ENCODE peak calls at places on chromosomes 13 and 19, in five cellular contexts. Q is HL-60; X is adrenal gland; G is stimulated activated naive CD8-positive, alpha-beta T cell treated with anti-CD3 and anti-CD28 coated beads, Interleukin-15, Interleukin-2, amounts not matched to agents 100 U/mL and 50 U/mL, for 24 hours; B is left ventricle myocardium inferior. T is an unnamed sample.

GRCh38 chr13:41652735-41653361 is 195.5 kb downstream of the RGCC start:
- DNase-seq in Q (peak), X (no peak), G (peak), B (no peak), T (no peak)

GRCh38 chr13:40402931-40403412 is 263.5 kb downstream of the FOXO1 start:
- DNase-seq in Q (no peak), X (peak), G (no peak), B (no peak), T (no peak)

GRCh38 chr19:30369833-30370232 is 2.4 kb upstream of the ZNF536 start:
- DNase-seq in Q (no peak), X (no peak), G (no peak), B (no peak), T (no peak)

GRCh38 chr19:581399-582111 is 8.1 kb upstream of the HCN2 start:
- DNase-seq in Q (no peak), X (no peak), G (no peak), B (no peak), T (no peak)

GRCh38 chr19:34475026-34475974 is 6.3 kb upstream of the WTIP start:
- DNase-seq in Q (peak), X (no peak), G (peak), B (no peak), T (no peak)

GRCh38 chr13:83153833-83154232 is 728.4 kb downstream of the SLITRK1 start:
- DNase-seq in Q (no peak), X (no peak), G (no peak), B (no peak), T (no peak)

GRCh38 chr19:45499196-45500180 is 1.2 kb downstream of the PPM1N start:
- DNase-seq in Q (no peak), X (no peak), G (peak), B (no peak), T (no peak)

GRCh38 chr13:43720780-43721397 is 65.9 kb downstream of the ENOX1 start:
- DNase-seq in Q (no peak), X (no peak), G (no peak), B (no peak), T (no peak)

GRCh38 chr19:3249408-3249807 is 24.9 kb downstream of the CELF5 start:
- DNase-seq in Q (no peak), X (no peak), G (peak), B (no peak), T (no peak)

GRCh38 chr19:29482855-29483640 is 42.7 kb upstream of the VSTM2B start:
- DNase-seq in Q (no peak), X (peak), G (no peak), B (no peak), T (no peak)

GRCh38 chr13:61891420-61891819 is 475.8 kb upstream of the PCDH20 start:
- DNase-seq in Q (no peak), X (no peak), G (no peak), B (no peak), T (no peak)

GRCh38 chr19:35006342-35006998 is 6.3 kb downstream of the GRAMD1A start:
- DNase-seq in Q (no peak), X (peak), G (no peak), B (no peak), T (no peak)

GRCh38 chr13:110306960-110307696 is at the start of the genes COL4A1 and COL4A2:
- DNase-seq in Q (no peak), X (peak), G (no peak), B (peak), T (no peak)

GRCh38 chr19:51366050-51366998 is at the start of gene ETFB:
- DNase-seq in Q (peak), X (peak), G (peak), B (peak), T (peak)

GRCh38 chr13:100881291-100881864 is 206.8 kb upstream of the TMTC4 start:
- DNase-seq in Q (no peak), X (no peak), G (no peak), B (no peak), T (no peak)

GRCh38 chr13:69204620-69205019 is 903.0 kb upstream of the ATXN8OS start:
- DNase-seq in Q (no peak), X (no peak), G (no peak), B (no peak), T (no peak)

GRCh38 chr19:33206261-33207039 is 12.3 kb downstream of the LRP3 start:
- DNase-seq in Q (no peak), X (no peak), G (no peak), B (no peak), T (no peak)

GRCh38 chr13:30504081-30504480 is 38.3 kb upstream of the HMGB1 start:
- DNase-seq in Q (peak), X (no peak), G (no peak), B (no peak), T (no peak)

GRCh38 chr13:46341112-46341711 is 45.8 kb downstream of the RUBCNL start:
- DNase-seq in Q (peak), X (no peak), G (peak), B (no peak), T (no peak)

GRCh38 chr19:13629687-13630357 is 123.5 kb upstream of the CACNA1A start:
- DNase-seq in Q (no peak), X (no peak), G (peak), B (no peak), T (no peak)

T was measured in activated gamma-delta T cell.